ENCODE peak calls at places on chromosome 9, in nine cellular contexts. I is frontal cortex; S is NCI-H146; A is activated T-helper 1 cell treated with anti-CD3 and anti-CD28 coated beads, Interleukin-2, amount 50 U/mL, for 16 hours; J is uterus; P is neural progenitor cell; O is D341Med; E is naive thymus-derived CD8-positive, alpha-beta T cell; H is GM04504. R is an unnamed sample.
A peak's percentile ranks its signal among the peaks of the same experiment; 100 is the strongest.

GRCh38 chr9:88994820-88995180 is 3.5 kb downstream of the S1PR3 start:
- DNase-seq in I (no peak), S (no peak), A (no peak), J (no peak), P (no peak), O (no peak), E (no peak), H (peak; percentile 32), R (no peak)

GRCh38 chr9:89023788-89024187 is 32.5 kb downstream of the S1PR3 start:
- DNase-seq in I (no peak), S (no peak), A (no peak), J (no peak), P (no peak), O (no peak), E (no peak), H (no peak), R (no peak)

GRCh38 chr9:93136011-93136440 is 2.0 kb upstream of the NINJ1 start:
- DNase-seq in I (peak; percentile 61), S (no peak), A (no peak), J (no peak), P (no peak), O (no peak), E (no peak), H (no peak), R (no peak)

GRCh38 chr9:113922160-113922559 is 46.1 kb downstream of the ZNF618 start:
- DNase-seq in I (no peak), S (no peak), A (no peak), J (no peak), P (no peak), O (no peak), E (no peak), H (no peak), R (no peak)

GRCh38 chr9:5586391-5586802 is 42.5 kb upstream of the RIC1 start:
- DNase-seq in I (no peak), S (no peak), A (no peak), J (no peak), P (no peak), O (no peak), E (peak; percentile 69), H (peak; percentile 43), R (no peak)

GRCh38 chr9:136196465-136197371 is 8.2 kb downstream of the LHX3 start:
- DNase-seq in I (no peak), S (peak; percentile 82), A (no peak), J (no peak), P (no peak), O (no peak), E (no peak), H (no peak), R (no peak)

GRCh38 chr9:98983295-98984268 is 39.9 kb downstream of the COL15A1 start:
- DNase-seq in I (no peak), S (no peak), A (no peak), J (no peak), P (no peak), O (no peak), E (no peak), H (peak; percentile 81), R (no peak)

GRCh38 chr9:114285166-114285867 is 37.6 kb upstream of the ORM1 start:
- DNase-seq in I (no peak), S (no peak), A (no peak), J (peak; percentile 77), P (peak; percentile 48), O (no peak), E (no peak), H (peak; percentile 88), R (no peak)

GRCh38 chr9:68808481-68808880 is 103.4 kb downstream of the PIP5K1B start:
- DNase-seq in I (no peak), S (peak; percentile 71), A (no peak), J (no peak), P (no peak), O (no peak), E (no peak), H (no peak), R (no peak)

GRCh38 chr9:131275332-131276106 is 791 bp downstream of the FAM78A start:
- DNase-seq in I (no peak), S (no peak), A (no peak), J (no peak), P (peak; percentile 76), O (no peak), E (no peak), H (no peak), R (peak; percentile 67)

GRCh38 chr9:128713941-128714573 is 9.9 kb downstream of the ZDHHC12 start:
- DNase-seq in I (no peak), S (no peak), A (no peak), J (no peak), P (no peak), O (no peak), E (no peak), H (no peak), R (no peak)

GRCh38 chr9:114989600-114990410 is 59.4 kb upstream of the TNFSF8 start:
- DNase-seq in I (no peak), S (no peak), A (no peak), J (no peak), P (no peak), O (no peak), E (peak; percentile 55), H (no peak), R (no peak)

GRCh38 chr9:123724211-123724831 is 205.6 kb downstream of the DENND1A start:
- DNase-seq in I (peak; percentile 28), S (no peak), A (no peak), J (no peak), P (no peak), O (peak; percentile 50), E (no peak), H (no peak), R (no peak)

GRCh38 chr9:76927540-76928240 is 21.8 kb upstream of the PRUNE2 start:
- DNase-seq in I (no peak), S (no peak), A (no peak), J (no peak), P (no peak), O (no peak), E (no peak), H (no peak), R (no peak)

GRCh38 chr9:131738838-131739191 is 1.1 kb downstream of the RAPGEF1 start:
- DNase-seq in I (no peak), S (peak; percentile 25), A (no peak), J (no peak), P (peak; percentile 31), O (no peak), E (no peak), H (no peak), R (peak; percentile 53)

GRCh38 chr9:131259916-131260597 is 16.3 kb downstream of the FAM78A start:
- DNase-seq in I (no peak), S (no peak), A (no peak), J (no peak), P (no peak), O (no peak), E (no peak), H (no peak), R (no peak)

R was measured in iPS-NIHi11.